ENCODE peak calls at places on chromosomes 1 and 21, in nine cellular contexts. M is KBM-7; W is adrenal gland; Q is mesendoderm; H is T-cell; E is stimulated activated CD4-positive, alpha-beta T cell treated with anti-CD3 and anti-CD28 coated beads, Interleukin-15, amount 100 ng/mL, for 48 hours; N is mesenteric fat pad; U is HCT116; G is stimulated activated CD8-positive, alpha-beta memory T cell treated with anti-CD3 and anti-CD28 coated beads, Interleukin-15, amount 100 ng/mL, for 24 hours. R is an unnamed sample.

GRCh38 chr1:96416111-96416595 is 305.4 kb upstream of the PTBP2 start:
- DNase-seq in W (no peak), N (no peak), G (no peak), M (no peak), U (no peak), H (no peak), Q (no peak), E (no peak), R (no peak)

GRCh38 chr1:175129997-175130648 is 62.5 kb downstream of the KIAA0040 start:
- DNase-seq in H (no peak), W (no peak), M (peak; percentile 53), Q (peak; percentile 90), N (no peak), U (no peak), G (no peak), E (no peak), R (peak; percentile 81)

GRCh38 chr1:97245682-97246081 is 524.1 kb downstream of the PTBP2 start:
- DNase-seq in N (no peak), W (no peak), H (no peak), E (no peak), M (no peak), Q (no peak), G (no peak), U (no peak), R (no peak)

GRCh38 chr1:220325306-220325995 is 53.2 kb upstream of the RAB3GAP2 start:
- DNase-seq in M (peak; percentile 16), N (no peak), W (no peak), H (no peak), U (no peak), Q (no peak), G (no peak), E (no peak), R (no peak)

GRCh38 chr21:44869860-44870747 is 3.4 kb downstream of the PTTG1IP start:
- DNase-seq in G (no peak), Q (peak; percentile 94), U (peak; percentile 93), M (peak; percentile 20), E (no peak), N (no peak), W (peak; percentile 92), H (no peak), R (no peak)

GRCh38 chr21:28568692-28569091 is 424.0 kb downstream of the LTN1 start:
- DNase-seq in Q (no peak), N (no peak), H (no peak), W (no peak), E (no peak), M (no peak), G (no peak), U (no peak), R (no peak)

GRCh38 chr1:159187647-159188374 is 16.4 kb downstream of the CADM3 start:
- DNase-seq in U (no peak), G (no peak), N (no peak), E (no peak), W (no peak), Q (peak; percentile 88), M (no peak), H (no peak), R (peak; percentile 81)

GRCh38 chr1:59332983-59333382 is 36.1 kb downstream of the FGGY start:
- DNase-seq in Q (no peak), N (no peak), E (no peak), M (peak; percentile 51), W (no peak), G (no peak), U (no peak), H (no peak), R (no peak)

GRCh38 chr1:210347112-210347511 is 18.4 kb downstream of the HHAT start:
- DNase-seq in M (no peak), G (no peak), U (no peak), H (no peak), E (no peak), Q (no peak), N (no peak), W (no peak), R (no peak)

GRCh38 chr1:26358411-26359384 is 4.8 kb upstream of the CRYBG2 start:
- DNase-seq in M (no peak), H (peak; percentile 66), W (no peak), N (no peak), U (peak; percentile 51), G (no peak), Q (peak; percentile 80), E (peak; percentile 62), R (peak; percentile 45)

GRCh38 chr1:55184859-55185258 is 30.3 kb downstream of the USP24 start:
- DNase-seq in N (no peak), Q (no peak), U (no peak), M (no peak), G (no peak), W (no peak), E (no peak), H (no peak), R (peak; percentile 15)

GRCh38 chr1:209612646-209613350 is 29.3 kb downstream of the CAMK1G start:
- DNase-seq in E (no peak), Q (no peak), U (no peak), G (no peak), M (no peak), N (no peak), W (no peak), H (no peak), R (no peak)

GRCh38 chr1:205042911-205043806 is at the start of gene CNTN2:
- DNase-seq in G (no peak), H (no peak), N (no peak), E (no peak), U (no peak), W (no peak), M (no peak), Q (peak; percentile 42), R (peak; percentile 79)

GRCh38 chr1:235999259-235999925 is 65.5 kb downstream of the NID1 start:
- DNase-seq in M (peak; percentile 23), W (no peak), U (peak; percentile 31), E (peak; percentile 49), N (no peak), Q (peak; percentile 90), H (peak; percentile 56), G (peak; percentile 36), R (no peak)

GRCh38 chr1:153610334-153611023 is 2.5 kb downstream of the S100A16 start:
- DNase-seq in M (no peak), N (no peak), U (no peak), W (peak; percentile 48), H (no peak), E (no peak), G (no peak), Q (no peak), R (no peak)

GRCh38 chr1:236516929-236517704 is 6.7 kb upstream of the LGALS8 start:
- DNase-seq in U (no peak), Q (no peak), H (peak; percentile 30), G (no peak), E (no peak), W (no peak), N (no peak), M (no peak), R (no peak)

GRCh38 chr1:210292276-210292851 is 36.3 kb upstream of the HHAT start:
- DNase-seq in N (no peak), G (peak; percentile 5), H (no peak), U (peak; percentile 26), Q (peak; percentile 95), W (peak; percentile 29), M (peak; percentile 4), E (peak; percentile 38), R (peak; percentile 91)

GRCh38 chr1:2555634-2556276 is 416 bp upstream of the TNFRSF14 start:
- DNase-seq in M (peak; percentile 82), U (no peak), G (peak; percentile 55), Q (no peak), N (peak; percentile 96), W (peak; percentile 93), H (peak; percentile 56), E (peak; percentile 76), R (no peak)

R was measured in GM23338.